ENCODE peak calls at places on chromosomes 1 and 21, in seven cellular contexts. C, I, Y, P, Z, J and U are unnamed samples.

GRCh38 chr1:241849345-241849695 is 1.3 kb downstream of the EXO1 start:
- DNase-seq in C (no peak), J (no peak), I (no peak), Z (no peak), P (no peak), Y (no peak), U (no peak)

GRCh38 chr1:150763631-150764223 is 1.9 kb downstream of the CTSS start:
- DNase-seq in C (no peak), P (no peak), Z (no peak), Y (no peak), J (no peak), I (no peak), U (peak)

GRCh38 chr1:92728687-92729086 is 56.2 kb downstream of the EVI5 start:
- DNase-seq in J (no peak), Y (peak), C (no peak), P (no peak), Z (peak), I (no peak), U (no peak)

GRCh38 chr1:25550155-25550506 is 6.7 kb downstream of the LDLRAP1 start:
- DNase-seq in Z (peak), J (no peak), Y (no peak), P (no peak), C (no peak), I (no peak), U (no peak)

GRCh38 chr1:39082140-39082799 is 56.1 kb downstream of the NDUFS5 start:
- DNase-seq in Y (no peak), J (no peak), I (no peak), P (no peak), C (no peak), Z (no peak), U (no peak)

GRCh38 chr21:28159396-28159795 is 833.3 kb downstream of the LTN1 start:
- DNase-seq in Y (no peak), P (no peak), J (no peak), Z (no peak), I (no peak), C (no peak), U (no peak)

GRCh38 chr1:155244368-155245162 is 10.7 kb downstream of the ENTREP3 start:
- DNase-seq in C (peak), J (peak), Z (peak), I (peak), P (peak), Y (peak), U (peak)

GRCh38 chr1:226635456-226635941 is 86.9 kb downstream of the STUM start:
- DNase-seq in I (peak), P (peak), Z (no peak), Y (no peak), C (no peak), J (no peak), U (peak)

GRCh38 chr1:246591504-246591903 is 25.2 kb downstream of the CNST start:
- DNase-seq in Z (peak), Y (no peak), J (no peak), C (no peak), I (no peak), P (peak), U (no peak)

GRCh38 chr1:182182311-182182710 is 120.8 kb upstream of the ZNF648 start:
- DNase-seq in I (no peak), Y (no peak), C (no peak), P (no peak), J (no peak), Z (no peak), U (no peak)

GRCh38 chr1:31765041-31765467 is 914 bp upstream of the ADGRB2 start:
- DNase-seq in P (peak), J (no peak), Z (peak), Y (no peak), C (no peak), I (no peak), U (no peak)

GRCh38 chr1:22039594-22040347 is 12.7 kb upstream of the CDC42 start:
- DNase-seq in Y (no peak), Z (peak), I (peak), J (no peak), P (peak), C (peak), U (peak)

GRCh38 chr1:198756470-198756869 is 117.6 kb downstream of the PTPRC start:
- DNase-seq in Z (peak), P (no peak), I (no peak), J (no peak), C (no peak), Y (no peak), U (no peak)

GRCh38 chr1:2112280-2112701 is 62.1 kb downstream of the PRKCZ start:
- DNase-seq in Z (no peak), Y (no peak), C (no peak), I (no peak), J (no peak), P (no peak), U (peak)